ENCODE peak calls at places on chromosomes 2 and 18, in seven cellular contexts. One of them, this sample, is unnamed.

GRCh38 chr2:234544659-234545611 is 48.1 kb upstream of the ARL4C start:
- DNase-seq in WTC11: peak
- DNase-seq in brain microvascular endothelial cell: peak
- DNase-seq in lower lobe of right lung: peak
- DNase-seq in RWPE1: peak
- DNase-seq in HCT116: peak
- DNase-seq in GM10248: peak
- DNase-seq in this sample: peak

GRCh38 chr18:7000484-7001096 is 117.0 kb downstream of the LAMA1 start:
- DNase-seq in WTC11: no peak
- DNase-seq in brain microvascular endothelial cell: peak
- DNase-seq in lower lobe of right lung: no peak
- DNase-seq in RWPE1: peak
- DNase-seq in HCT116: no peak
- DNase-seq in GM10248: no peak
- DNase-seq in this sample: no peak

GRCh38 chr18:58514773-58515172 is 114.1 kb downstream of the ALPK2 start:
- DNase-seq in WTC11: no peak
- DNase-seq in brain microvascular endothelial cell: no peak
- DNase-seq in lower lobe of right lung: no peak
- DNase-seq in RWPE1: no peak
- DNase-seq in HCT116: no peak
- DNase-seq in GM10248: no peak
- DNase-seq in this sample: no peak

GRCh38 chr2:133755515-133756311 is 187.4 kb upstream of the NCKAP5 start:
- DNase-seq in WTC11: no peak
- DNase-seq in brain microvascular endothelial cell: peak
- DNase-seq in lower lobe of right lung: no peak
- DNase-seq in RWPE1: no peak
- DNase-seq in HCT116: no peak
- DNase-seq in GM10248: no peak
- DNase-seq in this sample: peak

GRCh38 chr2:114022360-114023085 is 132.6 kb downstream of the ACTR3 start:
- DNase-seq in WTC11: no peak
- DNase-seq in brain microvascular endothelial cell: peak
- DNase-seq in lower lobe of right lung: no peak
- DNase-seq in RWPE1: peak
- DNase-seq in HCT116: peak
- DNase-seq in GM10248: no peak
- DNase-seq in this sample: peak

GRCh38 chr2:241309684-241310117 is 5.8 kb downstream of the HDLBP start:
- DNase-seq in WTC11: no peak
- DNase-seq in brain microvascular endothelial cell: peak
- DNase-seq in lower lobe of right lung: no peak
- DNase-seq in RWPE1: peak
- DNase-seq in HCT116: no peak
- DNase-seq in GM10248: peak
- DNase-seq in this sample: peak

GRCh38 chr18:44579028-44579692 is 101.5 kb upstream of the SETBP1 start:
- DNase-seq in WTC11: peak
- DNase-seq in brain microvascular endothelial cell: no peak
- DNase-seq in lower lobe of right lung: no peak
- DNase-seq in RWPE1: no peak
- DNase-seq in HCT116: no peak
- DNase-seq in GM10248: peak
- DNase-seq in this sample: peak

GRCh38 chr2:130837811-130838565 is 1.3 kb downstream of the ARHGEF4 start:
- DNase-seq in WTC11: no peak
- DNase-seq in brain microvascular endothelial cell: no peak
- DNase-seq in lower lobe of right lung: no peak
- DNase-seq in RWPE1: no peak
- DNase-seq in HCT116: no peak
- DNase-seq in GM10248: no peak
- DNase-seq in this sample: no peak

GRCh38 chr2:3388412-3388738 is 8.9 kb downstream of the TRAPPC12 start:
- DNase-seq in WTC11: no peak
- DNase-seq in brain microvascular endothelial cell: no peak
- DNase-seq in lower lobe of right lung: no peak
- DNase-seq in RWPE1: no peak
- DNase-seq in HCT116: no peak
- DNase-seq in GM10248: no peak
- DNase-seq in this sample: no peak

GRCh38 chr18:2919600-2919999 is 72.8 kb downstream of the EMILIN2 start:
- DNase-seq in WTC11: no peak
- DNase-seq in brain microvascular endothelial cell: no peak
- DNase-seq in lower lobe of right lung: no peak
- DNase-seq in RWPE1: no peak
- DNase-seq in HCT116: no peak
- DNase-seq in GM10248: no peak
- DNase-seq in this sample: no peak

GRCh38 chr2:32009479-32010256 is 1.1 kb downstream of the MEMO1 start:
- DNase-seq in WTC11: peak
- DNase-seq in brain microvascular endothelial cell: peak
- DNase-seq in lower lobe of right lung: peak
- DNase-seq in RWPE1: peak
- DNase-seq in HCT116: no peak
- DNase-seq in GM10248: no peak
- DNase-seq in this sample: no peak

GRCh38 chr18:79553696-79554095 is 125.9 kb upstream of the CTDP1 start:
- DNase-seq in WTC11: no peak
- DNase-seq in brain microvascular endothelial cell: no peak
- DNase-seq in lower lobe of right lung: no peak
- DNase-seq in RWPE1: no peak
- DNase-seq in HCT116: no peak
- DNase-seq in GM10248: no peak
- DNase-seq in this sample: no peak

GRCh38 chr2:219626540-219626939 is 890 bp upstream of the SLC4A3 start:
- DNase-seq in WTC11: no peak
- DNase-seq in brain microvascular endothelial cell: no peak
- DNase-seq in lower lobe of right lung: no peak
- DNase-seq in RWPE1: no peak
- DNase-seq in HCT116: no peak
- DNase-seq in GM10248: no peak
- DNase-seq in this sample: no peak

GRCh38 chr2:108612153-108612513 is 77.9 kb downstream of the LIMS1 start:
- DNase-seq in WTC11: no peak
- DNase-seq in brain microvascular endothelial cell: no peak
- DNase-seq in lower lobe of right lung: peak
- DNase-seq in RWPE1: no peak
- DNase-seq in HCT116: no peak
- DNase-seq in GM10248: peak
- DNase-seq in this sample: peak

GRCh38 chr2:41038408-41038807 is 586.5 kb upstream of the SLC8A1 start:
- DNase-seq in WTC11: no peak
- DNase-seq in brain microvascular endothelial cell: peak
- DNase-seq in lower lobe of right lung: no peak
- DNase-seq in RWPE1: no peak
- DNase-seq in HCT116: no peak
- DNase-seq in GM10248: no peak
- DNase-seq in this sample: no peak

GRCh38 chr18:78977627-78978271 is 1.9 kb upstream of the SALL3 start:
- DNase-seq in WTC11: peak
- DNase-seq in brain microvascular endothelial cell: no peak
- DNase-seq in lower lobe of right lung: no peak
- DNase-seq in RWPE1: no peak
- DNase-seq in HCT116: no peak
- DNase-seq in GM10248: no peak
- DNase-seq in this sample: no peak

GRCh38 chr2:209147981-209148380 is 275.9 kb upstream of the MAP2 start:
- DNase-seq in WTC11: no peak
- DNase-seq in brain microvascular endothelial cell: no peak
- DNase-seq in lower lobe of right lung: no peak
- DNase-seq in RWPE1: no peak
- DNase-seq in HCT116: no peak
- DNase-seq in GM10248: no peak
- DNase-seq in this sample: no peak

GRCh38 chr18:22559414-22560282 is 141.9 kb upstream of the CTAGE1 start:
- DNase-seq in WTC11: peak
- DNase-seq in brain microvascular endothelial cell: peak
- DNase-seq in lower lobe of right lung: peak
- DNase-seq in RWPE1: peak
- DNase-seq in HCT116: no peak
- DNase-seq in GM10248: peak
- DNase-seq in this sample: no peak

GRCh38 chr2:151827564-151828142 is 568 bp downstream of the ARL5A start:
- DNase-seq in WTC11: peak
- DNase-seq in brain microvascular endothelial cell: peak
- DNase-seq in lower lobe of right lung: no peak
- DNase-seq in RWPE1: peak
- DNase-seq in HCT116: no peak
- DNase-seq in GM10248: peak
- DNase-seq in this sample: no peak

GRCh38 chr2:173545364-173545734 is 190.7 kb downstream of the CDCA7 start:
- DNase-seq in WTC11: no peak
- DNase-seq in brain microvascular endothelial cell: peak
- DNase-seq in lower lobe of right lung: no peak
- DNase-seq in RWPE1: no peak
- DNase-seq in HCT116: no peak
- DNase-seq in GM10248: no peak
- DNase-seq in this sample: peak

GRCh38 chr2:235594041-235594440 is 100.2 kb downstream of the AGAP1 start:
- DNase-seq in WTC11: no peak
- DNase-seq in brain microvascular endothelial cell: no peak
- DNase-seq in lower lobe of right lung: no peak
- DNase-seq in RWPE1: peak
- DNase-seq in HCT116: peak
- DNase-seq in GM10248: peak
- DNase-seq in this sample: peak

GRCh38 chr2:216339456-216340279 is 32.6 kb downstream of the MARCHF4 start:
- DNase-seq in WTC11: peak
- DNase-seq in brain microvascular endothelial cell: no peak
- DNase-seq in lower lobe of right lung: no peak
- DNase-seq in RWPE1: peak
- DNase-seq in HCT116: no peak
- DNase-seq in GM10248: no peak
- DNase-seq in this sample: peak

GRCh38 chr2:201643216-201643651 is at the start of gene TMEM237:
- DNase-seq in WTC11: peak
- DNase-seq in brain microvascular endothelial cell: no peak
- DNase-seq in lower lobe of right lung: peak
- DNase-seq in RWPE1: peak
- DNase-seq in HCT116: peak
- DNase-seq in GM10248: peak
- DNase-seq in this sample: no peak

GRCh38 chr18:27860701-27861107 is 316.2 kb downstream of the CDH2 start:
- DNase-seq in WTC11: no peak
- DNase-seq in brain microvascular endothelial cell: peak
- DNase-seq in lower lobe of right lung: no peak
- DNase-seq in RWPE1: no peak
- DNase-seq in HCT116: no peak
- DNase-seq in GM10248: no peak
- DNase-seq in this sample: no peak

GRCh38 chr2:20113004-20113796 is 61.8 kb upstream of the LAPTM4A start:
- DNase-seq in WTC11: no peak
- DNase-seq in brain microvascular endothelial cell: no peak
- DNase-seq in lower lobe of right lung: no peak
- DNase-seq in RWPE1: no peak
- DNase-seq in HCT116: no peak
- DNase-seq in GM10248: no peak
- DNase-seq in this sample: no peak

GRCh38 chr2:232502901-232503791 is 15.5 kb upstream of the ECEL1 start:
- DNase-seq in WTC11: peak
- DNase-seq in brain microvascular endothelial cell: peak
- DNase-seq in lower lobe of right lung: no peak
- DNase-seq in RWPE1: peak
- DNase-seq in HCT116: no peak
- DNase-seq in GM10248: no peak
- DNase-seq in this sample: no peak

GRCh38 chr18:8795586-8795985 is 90.2 kb downstream of the MTCL1 start:
- DNase-seq in WTC11: no peak
- DNase-seq in brain microvascular endothelial cell: no peak
- DNase-seq in lower lobe of right lung: no peak
- DNase-seq in RWPE1: no peak
- DNase-seq in HCT116: no peak
- DNase-seq in GM10248: no peak
- DNase-seq in this sample: no peak

GRCh38 chr2:238158807-238159539 is at the start of gene ERFE:
- DNase-seq in WTC11: peak
- DNase-seq in brain microvascular endothelial cell: no peak
- DNase-seq in lower lobe of right lung: no peak
- DNase-seq in RWPE1: peak
- DNase-seq in HCT116: no peak
- DNase-seq in GM10248: peak
- DNase-seq in this sample: no peak

GRCh38 chr2:207149253-207150213 is 16.2 kb downstream of the KLF7 start:
- DNase-seq in WTC11: no peak
- DNase-seq in brain microvascular endothelial cell: no peak
- DNase-seq in lower lobe of right lung: no peak
- DNase-seq in RWPE1: no peak
- DNase-seq in HCT116: no peak
- DNase-seq in GM10248: no peak
- DNase-seq in this sample: no peak

GRCh38 chr18:31563778-31564177 is 27.9 kb upstream of the TTR start:
- DNase-seq in WTC11: no peak
- DNase-seq in brain microvascular endothelial cell: no peak
- DNase-seq in lower lobe of right lung: no peak
- DNase-seq in RWPE1: peak
- DNase-seq in HCT116: no peak
- DNase-seq in GM10248: peak
- DNase-seq in this sample: no peak

GRCh38 chr2:26785431-26786206 is at the start of gene CENPA:
- DNase-seq in WTC11: peak
- DNase-seq in brain microvascular endothelial cell: peak
- DNase-seq in lower lobe of right lung: peak
- DNase-seq in RWPE1: peak
- DNase-seq in HCT116: peak
- DNase-seq in GM10248: peak
- DNase-seq in this sample: peak
- TF ChIP-seq CTCF in WTC11: no peak
- TF ChIP-seq CTCF in brain microvascular endothelial cell: peak
- TF ChIP-seq CTCF in lower lobe of right lung: peak
- TF ChIP-seq CTCF in RWPE1: no peak
- TF ChIP-seq CTCF in HCT116: peak
- TF ChIP-seq CTCF in GM10248: no peak
- TF ChIP-seq CTCF in this sample: peak

GRCh38 chr2:99066602-99067001 is 74.9 kb upstream of the C2orf15 start:
- DNase-seq in WTC11: no peak
- DNase-seq in brain microvascular endothelial cell: peak
- DNase-seq in lower lobe of right lung: no peak
- DNase-seq in RWPE1: peak
- DNase-seq in HCT116: peak
- DNase-seq in GM10248: peak
- DNase-seq in this sample: peak
- TF ChIP-seq CTCF in WTC11: no peak
- TF ChIP-seq CTCF in brain microvascular endothelial cell: peak
- TF ChIP-seq CTCF in lower lobe of right lung: peak
- TF ChIP-seq CTCF in RWPE1: no peak
- TF ChIP-seq CTCF in HCT116: peak
- TF ChIP-seq CTCF in GM10248: peak
- TF ChIP-seq CTCF in this sample: no peak

GRCh38 chr2:74572178-74572925 is 17.8 kb downstream of the DOK1 start:
- DNase-seq in WTC11: peak
- DNase-seq in brain microvascular endothelial cell: no peak
- DNase-seq in lower lobe of right lung: no peak
- DNase-seq in RWPE1: no peak
- DNase-seq in HCT116: no peak
- DNase-seq in GM10248: no peak
- DNase-seq in this sample: no peak
- TF ChIP-seq CTCF in WTC11: peak
- TF ChIP-seq CTCF in brain microvascular endothelial cell: no peak
- TF ChIP-seq CTCF in lower lobe of right lung: peak
- TF ChIP-seq CTCF in RWPE1: no peak
- TF ChIP-seq CTCF in HCT116: peak
- TF ChIP-seq CTCF in GM10248: peak
- TF ChIP-seq CTCF in this sample: peak

GRCh38 chr2:121044412-121044811 is 240.6 kb downstream of the TFCP2L1 start:
- DNase-seq in WTC11: peak
- DNase-seq in brain microvascular endothelial cell: no peak
- DNase-seq in lower lobe of right lung: no peak
- DNase-seq in RWPE1: no peak
- DNase-seq in HCT116: no peak
- DNase-seq in GM10248: no peak
- DNase-seq in this sample: no peak
- TF ChIP-seq CTCF in WTC11: no peak
- TF ChIP-seq CTCF in brain microvascular endothelial cell: peak
- TF ChIP-seq CTCF in lower lobe of right lung: peak
- TF ChIP-seq CTCF in RWPE1: no peak
- TF ChIP-seq CTCF in HCT116: peak
- TF ChIP-seq CTCF in GM10248: no peak
- TF ChIP-seq CTCF in this sample: peak

This sample was measured in HFFc6.